ENCODE peak calls at places on chromosome 3, in seven cellular contexts. J is Calu3, S is mesendoderm, D is LHCN-M2, T is NT2/D1, I is mesothelial cell of epicardium, O is osteocyte. G is an unnamed sample.

GRCh38 chr3:168024537-168024941 is 71.2 kb downstream of the GOLIM4 start:
- DNase-seq in J (no peak), S (no peak), D (peak; percentile 97), T (no peak), I (no peak), O (no peak), G (no peak)

GRCh38 chr3:115937054-115937453 is 313.7 kb downstream of the GAP43 start:
- DNase-seq in J (no peak), S (no peak), D (no peak), T (no peak), I (no peak), O (no peak), G (no peak)

GRCh38 chr3:62672988-62673313 is 202.3 kb downstream of the CADPS start:
- DNase-seq in J (no peak), S (no peak), D (no peak), T (no peak), I (no peak), O (no peak), G (no peak)

GRCh38 chr3:169662215-169663070 is 1.1 kb downstream of the MECOM start:
- DNase-seq in J (peak; percentile 97), S (peak; percentile 88), D (peak; percentile 46), T (no peak), I (peak; percentile 84), O (peak; percentile 89), G (peak; percentile 82)

GRCh38 chr3:172476339-172476738 is 28.1 kb upstream of the GHSR start:
- DNase-seq in J (peak; percentile 23), S (no peak), D (no peak), T (no peak), I (no peak), O (no peak), G (no peak)

GRCh38 chr3:126664591-126665214 is 9.8 kb upstream of the TXNRD3 start:
- DNase-seq in J (peak; percentile 42), S (peak; percentile 38), D (peak; percentile 35), T (no peak), I (no peak), O (no peak), G (no peak)

GRCh38 chr3:45677045-45677436 is 12.2 kb upstream of the SACM1L start:
- DNase-seq in J (no peak), S (peak; percentile 83), D (peak; percentile 89), T (no peak), I (no peak), O (no peak), G (no peak)

GRCh38 chr3:135851201-135852061 is 114.1 kb upstream of the PPP2R3A start:
- DNase-seq in J (no peak), S (no peak), D (peak; percentile 61), T (no peak), I (no peak), O (no peak), G (no peak)

GRCh38 chr3:155382396-155383042 is 89.0 kb upstream of the STRIT1 start:
- DNase-seq in J (peak; percentile 89), S (peak; percentile 82), D (peak; percentile 41), T (peak; percentile 87), I (peak; percentile 66), O (no peak), G (peak; percentile 70)

GRCh38 chr3:63296249-63296648 is 18.1 kb downstream of the SYNPR start:
- DNase-seq in J (no peak), S (no peak), D (no peak), T (no peak), I (no peak), O (no peak), G (no peak)

GRCh38 chr3:134366928-134367352 is 7.3 kb downstream of the AMOTL2 start:
- DNase-seq in J (no peak), S (no peak), D (no peak), T (no peak), I (no peak), O (no peak), G (peak; percentile 53)

GRCh38 chr3:58164916-58165821 is 45.6 kb downstream of the DNASE1L3 start:
- DNase-seq in J (no peak), S (peak; percentile 83), D (no peak), T (no peak), I (no peak), O (no peak), G (peak; percentile 51)

GRCh38 chr3:40291471-40291870 is 18.0 kb upstream of the EIF1B start:
- DNase-seq in J (no peak), S (peak; percentile 97), D (no peak), T (no peak), I (no peak), O (no peak), G (no peak)

GRCh38 chr3:134807189-134807588 is 12.1 kb downstream of the EPHB1 start:
- DNase-seq in J (no peak), S (no peak), D (peak; percentile 7), T (no peak), I (no peak), O (no peak), G (no peak)

GRCh38 chr3:188524057-188524456 is 370.1 kb downstream of the LPP start:
- DNase-seq in J (no peak), S (no peak), D (no peak), T (no peak), I (no peak), O (no peak), G (no peak)

GRCh38 chr3:196778755-196779154 is 39.1 kb downstream of the PAK2 start:
- DNase-seq in J (no peak), S (no peak), D (peak; percentile 74), T (no peak), I (no peak), O (no peak), G (no peak)

GRCh38 chr3:41653575-41654239 is 308.2 kb downstream of the ULK4 start:
- DNase-seq in J (no peak), S (no peak), D (peak; percentile 7), T (no peak), I (no peak), O (no peak), G (no peak)

GRCh38 chr3:11641683-11642407 is 1.9 kb downstream of the VGLL4 start:
- DNase-seq in J (no peak), S (peak; percentile 72), D (peak; percentile 62), T (no peak), I (no peak), O (no peak), G (no peak)

GRCh38 chr3:63514678-63515077 is 137.8 kb upstream of the SNTN start:
- DNase-seq in J (no peak), S (no peak), D (no peak), T (no peak), I (no peak), O (no peak), G (peak; percentile 20)

GRCh38 chr3:4983739-4984510 is 4.7 kb downstream of the BHLHE40 start:
- DNase-seq in J (peak; percentile 64), S (peak; percentile 80), D (peak; percentile 98), T (no peak), I (no peak), O (no peak), G (peak; percentile 73)

GRCh38 chr3:147507638-147508286 is 98.6 kb downstream of the ZIC1 start:
- DNase-seq in J (no peak), S (no peak), D (peak; percentile 81), T (no peak), I (no peak), O (no peak), G (no peak)

GRCh38 chr3:123732447-123732846 is 147.6 kb upstream of the HACD2 start:
- DNase-seq in J (peak; percentile 68), S (no peak), D (peak; percentile 98), T (no peak), I (no peak), O (no peak), G (no peak)

GRCh38 chr3:184336484-184337230 is 743 bp upstream of the FAM131A start:
- DNase-seq in J (no peak), S (peak; percentile 89), D (peak; percentile 66), T (peak; percentile 25), I (no peak), O (no peak), G (no peak)

GRCh38 chr3:172673210-172673679 is 37.6 kb downstream of the NCEH1 start:
- DNase-seq in J (peak; percentile 93), S (peak; percentile 89), D (peak; percentile 79), T (peak; percentile 57), I (no peak), O (peak; percentile 87), G (peak; percentile 54)

GRCh38 chr3:71423151-71423906 is 160.2 kb downstream of the FOXP1 start:
- DNase-seq in J (peak; percentile 7), S (peak; percentile 46), D (no peak), T (no peak), I (peak; percentile 59), O (no peak), G (peak; percentile 47)

GRCh38 chr3:24867783-24868182 is 373.1 kb upstream of the THRB start:
- DNase-seq in J (no peak), S (no peak), D (no peak), T (no peak), I (no peak), O (no peak), G (no peak)

GRCh38 chr3:8658326-8659212 is 14.0 kb upstream of the SSUH2 start:
- DNase-seq in J (peak; percentile 93), S (no peak), D (peak; percentile 84), T (no peak), I (peak; percentile 70), O (peak; percentile 89), G (peak; percentile 89)

GRCh38 chr3:105394177-105394576 is 27.5 kb downstream of the ALCAM start:
- DNase-seq in J (no peak), S (peak; percentile 85), D (no peak), T (no peak), I (no peak), O (no peak), G (no peak)

GRCh38 chr3:119380697-119381096 is 82.7 kb downstream of the TMEM39A start:
- DNase-seq in J (peak; percentile 4), S (no peak), D (peak; percentile 12), T (no peak), I (no peak), O (no peak), G (no peak)

GRCh38 chr3:128372281-128372680 is 94.4 kb downstream of the DNAJB8 start:
- DNase-seq in J (no peak), S (no peak), D (no peak), T (no peak), I (no peak), O (no peak), G (no peak)

GRCh38 chr3:134852132-134852531 is 57.1 kb downstream of the EPHB1 start:
- DNase-seq in J (no peak), S (no peak), D (no peak), T (no peak), I (no peak), O (no peak), G (no peak)

GRCh38 chr3:29186131-29186599 is 94.7 kb upstream of the RBMS3 start:
- DNase-seq in J (no peak), S (no peak), D (peak; percentile 95), T (no peak), I (no peak), O (no peak), G (no peak)

GRCh38 chr3:56783644-56784451 is 17.9 kb downstream of the ARHGEF3 start:
- DNase-seq in J (no peak), S (no peak), D (peak; percentile 63), T (no peak), I (no peak), O (no peak), G (peak; percentile 56)

GRCh38 chr3:112497897-112498548 is 1.2 kb downstream of the BTLA start:
- DNase-seq in J (no peak), S (no peak), D (no peak), T (no peak), I (no peak), O (no peak), G (no peak)

GRCh38 chr3:23136054-23136453 is 67.1 kb upstream of the UBE2E2 start:
- DNase-seq in J (no peak), S (no peak), D (no peak), T (no peak), I (no peak), O (no peak), G (no peak)